ENCODE peak calls at places on chromosomes 6 and 20, in six cellular contexts. One of them, this sample, is unnamed.

GRCh38 chr20:50191566-50192363 is 1.1 kb downstream of the CEBPB start:
- DNase-seq in K562: peak; percentile 68
- DNase-seq in GM12878: no peak
- DNase-seq in HepG2: peak; percentile 42
- DNase-seq in H1: peak; percentile 76
- DNase-seq in SK-N-SH: peak; percentile 85
- DNase-seq in this sample: peak; percentile 53

GRCh38 chr20:50724851-50725721 is 6.3 kb upstream of the PARD6B start:
- DNase-seq in SK-N-SH: peak; percentile 47
- DNase-seq in K562: peak; percentile 91
- DNase-seq in H1: no peak
- DNase-seq in GM12878: no peak
- DNase-seq in HepG2: peak; percentile 54
- DNase-seq in this sample: no peak

GRCh38 chr20:20214757-20215275 is 153.1 kb upstream of the INSM1 start:
- DNase-seq in K562: no peak
- DNase-seq in SK-N-SH: no peak
- DNase-seq in GM12878: no peak
- DNase-seq in HepG2: no peak
- DNase-seq in H1: no peak
- DNase-seq in this sample: no peak

GRCh38 chr6:114718716-114719270 is 376.0 kb upstream of the HS3ST5 start:
- DNase-seq in H1: no peak
- DNase-seq in GM12878: no peak
- DNase-seq in SK-N-SH: no peak
- DNase-seq in K562: no peak
- DNase-seq in HepG2: no peak
- DNase-seq in this sample: no peak

GRCh38 chr6:17032595-17033591 is 69.0 kb upstream of the STMND1 start:
- DNase-seq in K562: no peak
- DNase-seq in GM12878: no peak
- DNase-seq in HepG2: no peak
- DNase-seq in SK-N-SH: no peak
- DNase-seq in H1: no peak
- DNase-seq in this sample: no peak

GRCh38 chr20:57849126-57849867 is 139.5 kb upstream of the PMEPA1 start:
- DNase-seq in SK-N-SH: no peak
- DNase-seq in H1: peak; percentile 34
- DNase-seq in HepG2: no peak
- DNase-seq in GM12878: no peak
- DNase-seq in K562: no peak
- DNase-seq in this sample: no peak

GRCh38 chr20:17835941-17836861 is 132.4 kb downstream of the SNX5 start:
- DNase-seq in HepG2: no peak
- DNase-seq in H1: no peak
- DNase-seq in SK-N-SH: no peak
- DNase-seq in GM12878: no peak
- DNase-seq in K562: no peak
- DNase-seq in this sample: no peak

GRCh38 chr20:48761023-48761785 is 66.6 kb downstream of the PREX1 start:
- DNase-seq in K562: no peak
- DNase-seq in SK-N-SH: no peak
- DNase-seq in GM12878: no peak
- DNase-seq in HepG2: no peak
- DNase-seq in H1: no peak
- DNase-seq in this sample: peak; percentile 91

GRCh38 chr6:84466521-84466920 is 239.1 kb upstream of the CEP162 start:
- DNase-seq in H1: no peak
- DNase-seq in HepG2: no peak
- DNase-seq in K562: peak; percentile 23
- DNase-seq in GM12878: no peak
- DNase-seq in SK-N-SH: no peak
- DNase-seq in this sample: no peak

GRCh38 chr20:62768234-62768814 is 27.9 kb upstream of the MRGBP start:
- DNase-seq in K562: no peak
- DNase-seq in H1: no peak
- DNase-seq in GM12878: no peak
- DNase-seq in SK-N-SH: no peak
- DNase-seq in HepG2: no peak
- DNase-seq in this sample: no peak

GRCh38 chr6:43575105-43575771 is 600 bp downstream of the XPO5 start:
- DNase-seq in K562: peak; percentile 66
- DNase-seq in HepG2: peak; percentile 40
- DNase-seq in H1: no peak
- DNase-seq in SK-N-SH: peak; percentile 68
- DNase-seq in GM12878: no peak
- DNase-seq in this sample: peak; percentile 24

GRCh38 chr20:51612896-51613295 is 70.4 kb upstream of the NFATC2 start:
- DNase-seq in SK-N-SH: no peak
- DNase-seq in K562: no peak
- DNase-seq in GM12878: no peak
- DNase-seq in H1: no peak
- DNase-seq in HepG2: no peak
- DNase-seq in this sample: no peak

GRCh38 chr6:24689964-24690363 is 23.1 kb downstream of the ACOT13 start:
- DNase-seq in K562: no peak
- DNase-seq in GM12878: no peak
- DNase-seq in SK-N-SH: no peak
- DNase-seq in HepG2: no peak
- DNase-seq in H1: no peak
- DNase-seq in this sample: no peak

GRCh38 chr20:57408536-57409233 is 17.5 kb downstream of the RBM38 start:
- DNase-seq in HepG2: no peak
- DNase-seq in K562: no peak
- DNase-seq in GM12878: no peak
- DNase-seq in H1: no peak
- DNase-seq in SK-N-SH: no peak
- DNase-seq in this sample: no peak

GRCh38 chr20:25498280-25498606 is 87.1 kb downstream of the NINL start:
- DNase-seq in GM12878: no peak
- DNase-seq in SK-N-SH: no peak
- DNase-seq in K562: no peak
- DNase-seq in HepG2: no peak
- DNase-seq in H1: no peak
- DNase-seq in this sample: no peak

GRCh38 chr20:25496165-25496967 is 88.9 kb downstream of the GINS1 start:
- DNase-seq in HepG2: no peak
- DNase-seq in GM12878: no peak
- DNase-seq in K562: no peak
- DNase-seq in SK-N-SH: no peak
- DNase-seq in H1: no peak
- DNase-seq in this sample: no peak

GRCh38 chr20:25495189-25495824 is 87.8 kb downstream of the GINS1 start:
- DNase-seq in K562: no peak
- DNase-seq in GM12878: no peak
- DNase-seq in SK-N-SH: no peak
- DNase-seq in H1: no peak
- DNase-seq in HepG2: no peak
- DNase-seq in this sample: no peak

GRCh38 chr20:25497586-25498279 is 87.6 kb downstream of the NINL start:
- DNase-seq in HepG2: no peak
- DNase-seq in H1: no peak
- DNase-seq in SK-N-SH: no peak
- DNase-seq in GM12878: no peak
- DNase-seq in K562: no peak
- DNase-seq in this sample: no peak

DNA sequence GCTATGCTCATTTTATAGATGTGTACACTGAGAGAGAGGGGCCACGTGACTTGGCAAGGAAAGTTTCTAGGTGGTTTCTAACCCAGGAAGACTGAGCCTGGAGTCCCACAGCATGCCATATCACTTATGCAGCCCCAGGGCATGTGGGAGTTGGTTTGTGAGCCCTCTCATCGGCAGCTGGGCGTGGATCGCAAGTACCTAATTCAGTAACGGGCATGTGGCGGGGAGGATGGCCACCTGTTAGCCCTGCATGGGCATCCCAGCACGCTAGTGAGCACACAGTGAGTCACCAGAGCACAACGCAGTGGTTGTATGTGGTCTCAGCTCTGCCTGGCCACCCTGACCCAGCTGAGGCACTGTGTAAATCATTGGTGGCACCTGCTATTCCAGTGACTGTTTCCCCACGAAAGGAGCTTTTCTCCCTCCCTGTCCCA is 88.3 kb downstream of the NINL start:
- DNase-seq in K562: no peak
- DNase-seq in GM12878: no peak
- DNase-seq in SK-N-SH: no peak
- DNase-seq in HepG2: no peak
- DNase-seq in H1: no peak
- DNase-seq in this sample: no peak
- TF ChIP-seq GABPA in K562: no peak
- TF ChIP-seq GABPA in GM12878: no peak
- TF ChIP-seq GABPA in SK-N-SH: no peak
- TF ChIP-seq GABPA in HepG2: no peak
- TF ChIP-seq GABPA in H1: no peak
- TF ChIP-seq GABPA in this sample: no peak

DNA sequence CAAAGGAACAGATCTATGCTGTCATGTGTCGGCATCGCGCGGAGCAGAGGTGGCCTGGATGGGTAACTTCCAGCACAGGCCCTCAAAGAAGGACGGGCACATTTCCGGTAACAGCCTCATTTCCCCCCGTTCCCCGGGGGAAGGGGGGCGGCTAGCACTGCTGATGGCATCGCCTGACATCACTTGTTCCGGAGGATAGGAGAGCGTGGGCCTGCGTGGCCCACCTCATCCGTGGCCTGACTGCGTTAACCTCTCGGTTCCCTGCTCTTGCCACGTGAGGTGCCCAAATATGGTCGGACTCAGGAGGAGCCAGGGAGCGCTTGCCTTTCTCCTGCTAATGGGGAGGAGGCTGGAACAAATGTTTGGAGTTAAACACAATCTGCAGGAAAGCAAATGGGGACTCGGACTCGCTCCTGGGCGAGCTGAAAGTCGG is at the start of gene AKAP12:
- DNase-seq in H1: peak; percentile 78
- DNase-seq in HepG2: no peak
- DNase-seq in GM12878: no peak
- DNase-seq in K562: no peak
- DNase-seq in SK-N-SH: no peak
- DNase-seq in this sample: no peak
- TF ChIP-seq POLR2AphosphoS5 in H1: no peak
- TF ChIP-seq POLR2AphosphoS5 in HepG2: no peak
- TF ChIP-seq POLR2AphosphoS5 in GM12878: no peak
- TF ChIP-seq POLR2AphosphoS5 in K562: no peak
- TF ChIP-seq POLR2AphosphoS5 in SK-N-SH: no peak
- TF ChIP-seq POLR2AphosphoS5 in this sample: no peak

GRCh38 chr6:99129835-99130234 is 182.1 kb upstream of the FBXL4 start:
- DNase-seq in HepG2: no peak
- DNase-seq in K562: no peak
- DNase-seq in SK-N-SH: no peak
- DNase-seq in GM12878: no peak
- DNase-seq in H1: no peak
- DNase-seq in this sample: no peak
- H3K4me3 ChIP-seq in HepG2: no peak overlapping the region
- H3K4me3 ChIP-seq in K562: no peak overlapping the region
- H3K4me3 ChIP-seq in SK-N-SH: no peak overlapping the region
- H3K4me3 ChIP-seq in GM12878: no peak overlapping the region
- H3K4me3 ChIP-seq in H1: no peak overlapping the region
- H3K4me3 ChIP-seq in this sample: no peak overlapping the region

GRCh38 chr6:28336284-28337024 is 506 bp upstream of the ZSCAN31 start:
- DNase-seq in K562: peak; percentile 95
- DNase-seq in SK-N-SH: peak; percentile 35
- DNase-seq in H1: no peak
- DNase-seq in HepG2: peak; percentile 44
- DNase-seq in GM12878: peak; percentile 53
- DNase-seq in this sample: peak; percentile 84
- TF ChIP-seq GABPA in K562: peak; percentile 82
- TF ChIP-seq GABPA in SK-N-SH: peak; percentile 0
- TF ChIP-seq GABPA in H1: no peak
- TF ChIP-seq GABPA in HepG2: no peak
- TF ChIP-seq GABPA in GM12878: no peak
- TF ChIP-seq GABPA in this sample: no peak

GRCh38 chr6:158068156-158068892 is 86.7 kb downstream of the SYNJ2 start:
- DNase-seq in GM12878: no peak
- DNase-seq in H1: no peak
- DNase-seq in SK-N-SH: no peak
- DNase-seq in HepG2: no peak
- DNase-seq in K562: no peak
- DNase-seq in this sample: no peak

GRCh38 chr6:158070513-158070912 is 88.8 kb downstream of the SYNJ2 start:
- DNase-seq in SK-N-SH: no peak
- DNase-seq in H1: no peak
- DNase-seq in HepG2: no peak
- DNase-seq in K562: no peak
- DNase-seq in GM12878: no peak
- DNase-seq in this sample: no peak

GRCh38 chr6:158069800-158070195 is 88.1 kb downstream of the SYNJ2 start:
- DNase-seq in GM12878: no peak
- DNase-seq in H1: no peak
- DNase-seq in SK-N-SH: no peak
- DNase-seq in HepG2: no peak
- DNase-seq in K562: no peak
- DNase-seq in this sample: no peak

GRCh38 chr6:158067436-158068015 is 85.9 kb downstream of the SYNJ2 start:
- DNase-seq in GM12878: no peak
- DNase-seq in K562: no peak
- DNase-seq in HepG2: no peak
- DNase-seq in H1: no peak
- DNase-seq in SK-N-SH: no peak
- DNase-seq in this sample: no peak

GRCh38 chr6:158068893-158069799 is 87.5 kb downstream of the SYNJ2 start:
- DNase-seq in K562: no peak
- DNase-seq in H1: no peak
- DNase-seq in SK-N-SH: no peak
- DNase-seq in HepG2: no peak
- DNase-seq in GM12878: no peak
- DNase-seq in this sample: no peak
- TF ChIP-seq POLR2AphosphoS5 in K562: no peak
- TF ChIP-seq POLR2AphosphoS5 in H1: no peak
- TF ChIP-seq POLR2AphosphoS5 in SK-N-SH: no peak
- TF ChIP-seq POLR2AphosphoS5 in HepG2: no peak
- TF ChIP-seq POLR2AphosphoS5 in GM12878: no peak
- TF ChIP-seq POLR2AphosphoS5 in this sample: no peak

DNA sequence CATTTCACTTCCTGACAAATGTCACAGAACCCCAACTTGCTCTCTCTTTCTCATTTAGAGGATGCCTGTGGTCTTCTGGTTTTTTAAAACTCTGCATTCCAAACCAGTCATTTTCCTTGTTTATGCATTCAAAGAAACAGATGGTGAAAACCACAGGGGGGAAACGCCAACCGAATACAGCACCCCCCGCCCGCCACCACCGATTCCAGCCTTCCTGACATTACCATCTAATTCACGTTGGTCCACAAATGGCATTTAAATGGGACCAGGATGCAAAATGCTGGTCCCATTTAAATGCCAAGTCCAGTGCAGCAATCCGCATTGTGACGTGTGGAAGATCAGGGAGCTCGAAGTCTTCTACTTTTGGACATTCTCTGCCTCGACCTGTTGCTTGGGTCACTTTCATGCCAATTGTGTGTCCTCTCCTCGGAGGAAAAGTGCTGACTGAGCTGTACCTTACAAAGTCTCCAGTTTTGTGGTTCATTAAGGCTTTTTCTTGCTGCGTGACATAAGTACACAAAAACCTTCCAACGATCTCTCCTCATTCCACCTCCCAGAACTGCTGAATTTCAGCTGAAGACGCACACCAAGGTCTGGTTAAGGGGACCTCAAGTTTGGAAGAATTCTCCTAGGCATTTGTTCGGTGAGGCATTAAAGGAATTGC is 35.8 kb downstream of the NEDD9 start:
- DNase-seq in H1: no peak
- DNase-seq in SK-N-SH: no peak
- DNase-seq in GM12878: no peak
- DNase-seq in HepG2: no peak
- DNase-seq in K562: no peak
- DNase-seq in this sample: no peak
- H3K4me3 ChIP-seq in H1: peak overlapping the region; percentile 20
- H3K4me3 ChIP-seq in SK-N-SH: no peak overlapping the region
- H3K4me3 ChIP-seq in GM12878: no peak overlapping the region
- H3K4me3 ChIP-seq in HepG2: no peak overlapping the region
- H3K4me3 ChIP-seq in K562: no peak overlapping the region
- H3K4me3 ChIP-seq in this sample: no peak overlapping the region

GRCh38 chr20:3160418-3160817 is 753 bp upstream of the FASTKD5 start:
- DNase-seq in GM12878: no peak
- DNase-seq in K562: no peak
- DNase-seq in HepG2: no peak
- DNase-seq in SK-N-SH: no peak
- DNase-seq in H1: no peak
- DNase-seq in this sample: no peak
- TF ChIP-seq GABPA in GM12878: no peak
- TF ChIP-seq GABPA in K562: no peak
- TF ChIP-seq GABPA in HepG2: no peak
- TF ChIP-seq GABPA in SK-N-SH: no peak
- TF ChIP-seq GABPA in H1: no peak
- TF ChIP-seq GABPA in this sample: no peak